ENCODE peak calls at places on chromosomes 6 and 20, in eight cellular contexts. A is activated CD8-positive, alpha-beta memory T cell treated with anti-CD3 and anti-CD28 coated beads, Interleukin-2, amount 50 U/mL, for 4 hours; Y is stimulated activated CD4-positive, alpha-beta T cell treated with anti-CD3 and anti-CD28 coated beads, Interleukin-1b, Interleukin-23, amount 100 ng/mL, for 48 hours; O is NT2/D1; G is right lobe of liver; J is CD8-positive, alpha-beta memory T cell; L is HuH-7.5; B is T-helper 17 cell. X is an unnamed sample.
A peak's percentile ranks its signal among the peaks of the same experiment; 100 is the strongest.

GRCh38 chr20:22716824-22717351 is 132.5 kb upstream of the FOXA2 start:
- DNase-seq in A (no peak), Y (no peak), O (no peak), G (no peak), J (no peak), L (no peak), B (no peak), X (no peak)

GRCh38 chr20:32958574-32958973 is 45.7 kb downstream of the SUN5 start:
- DNase-seq in A (no peak), Y (no peak), O (no peak), G (no peak), J (no peak), L (no peak), B (no peak), X (no peak)

GRCh38 chr20:39986231-39986904 is 702.7 kb downstream of the MAFB start:
- DNase-seq in A (no peak), Y (no peak), O (peak; percentile 32), G (peak; percentile 51), J (no peak), L (no peak), B (no peak), X (peak; percentile 9)

GRCh38 chr6:44002071-44002590 is 125.1 kb downstream of the MRPL14 start:
- DNase-seq in A (peak; percentile 34), Y (no peak), O (peak; percentile 62), G (peak; percentile 67), J (no peak), L (no peak), B (no peak), X (no peak)

GRCh38 chr6:155782320-155782730 is 326.7 kb upstream of the NOX3 start:
- DNase-seq in A (no peak), Y (no peak), O (no peak), G (no peak), J (no peak), L (no peak), B (no peak), X (peak; percentile 9)

GRCh38 chr6:1614767-1615650 is 5.3 kb downstream of the FOXC1 start:
- DNase-seq in A (no peak), Y (no peak), O (no peak), G (no peak), J (no peak), L (no peak), B (no peak), X (no peak)

GRCh38 chr6:105608711-105609374 is 206.0 kb upstream of the PREP start:
- DNase-seq in A (no peak), Y (no peak), O (no peak), G (no peak), J (no peak), L (no peak), B (no peak), X (peak; percentile 52)

GRCh38 chr6:67896476-67896875 is 738.6 kb upstream of the ADGRB3 start:
- DNase-seq in A (no peak), Y (no peak), O (no peak), G (no peak), J (no peak), L (no peak), B (no peak), X (no peak)

GRCh38 chr6:132520953-132521352 is 8.0 kb upstream of the STX7 start:
- DNase-seq in A (no peak), Y (no peak), O (no peak), G (no peak), J (no peak), L (no peak), B (no peak), X (no peak)

GRCh38 chr20:22382742-22383141 is 201.6 kb downstream of the FOXA2 start:
- DNase-seq in A (no peak), Y (no peak), O (no peak), G (no peak), J (no peak), L (no peak), B (no peak), X (no peak)

GRCh38 chr6:160005211-160005610 is 36.3 kb downstream of the IGF2R start:
- DNase-seq in A (no peak), Y (no peak), O (no peak), G (no peak), J (no peak), L (no peak), B (no peak), X (no peak)

GRCh38 chr20:43955244-43956191 is 40.9 kb downstream of the TOX2 start:
- DNase-seq in A (peak; percentile 50), Y (peak; percentile 71), O (peak; percentile 36), G (no peak), J (peak; percentile 27), L (no peak), B (peak; percentile 17), X (peak; percentile 81)

GRCh38 chr6:108739496-108740330 is 108.5 kb upstream of the ARMC2 start:
- DNase-seq in A (no peak), Y (no peak), O (no peak), G (no peak), J (no peak), L (no peak), B (no peak), X (no peak)

GRCh38 chr6:17280552-17281090 is 540 bp upstream of the RBM24 start:
- DNase-seq in A (no peak), Y (no peak), O (no peak), G (peak; percentile 44), J (no peak), L (peak; percentile 9), B (peak; percentile 4), X (peak; percentile 40)

GRCh38 chr6:143146186-143146831 is 85.6 kb downstream of the AIG1 start:
- DNase-seq in A (no peak), Y (no peak), O (no peak), G (no peak), J (no peak), L (no peak), B (no peak), X (no peak)

GRCh38 chr6:143027058-143027457 is 33.6 kb upstream of the AIG1 start:
- DNase-seq in A (peak; percentile 49), Y (peak; percentile 45), O (peak; percentile 27), G (peak; percentile 25), J (peak; percentile 40), L (no peak), B (peak; percentile 26), X (no peak)

GRCh38 chr6:91569071-91569470 is 982.2 kb upstream of the MAP3K7 start:
- DNase-seq in A (no peak), Y (no peak), O (no peak), G (no peak), J (no peak), L (no peak), B (no peak), X (no peak)

GRCh38 chr6:130136803-130137202 is 85.9 kb downstream of the SAMD3 start:
- DNase-seq in A (no peak), Y (no peak), O (no peak), G (no peak), J (no peak), L (no peak), B (no peak), X (no peak)

GRCh38 chr6:140090871-140091270 is 716.4 kb upstream of the CITED2 start:
- DNase-seq in A (no peak), Y (no peak), O (no peak), G (no peak), J (no peak), L (no peak), B (no peak), X (no peak)

GRCh38 chr6:154649723-154650122 is 83.5 kb upstream of the SCAF8 start:
- DNase-seq in A (no peak), Y (no peak), O (no peak), G (no peak), J (no peak), L (no peak), B (no peak), X (no peak)

GRCh38 chr20:63166423-63167020 is 49.4 kb downstream of the YTHDF1 start:
- DNase-seq in A (no peak), Y (no peak), O (no peak), G (no peak), J (no peak), L (no peak), B (no peak), X (no peak)

GRCh38 chr6:35213824-35214756 is at the start of gene SCUBE3:
- DNase-seq in A (no peak), Y (no peak), O (no peak), G (peak; percentile 24), J (peak; percentile 10), L (peak; percentile 71), B (no peak), X (peak; percentile 77)

GRCh38 chr20:25224941-25225340 is 22.9 kb upstream of the PYGB start:
- DNase-seq in A (no peak), Y (no peak), O (no peak), G (no peak), J (no peak), L (no peak), B (no peak), X (no peak)

GRCh38 chr6:28330033-28330432 is 5.9 kb downstream of the ZSCAN31 start:
- DNase-seq in A (no peak), Y (no peak), O (no peak), G (no peak), J (no peak), L (no peak), B (no peak), X (no peak)

GRCh38 chr20:58512808-58513552 is 2.2 kb downstream of the APCDD1L start:
- DNase-seq in A (no peak), Y (no peak), O (no peak), G (no peak), J (no peak), L (no peak), B (no peak), X (no peak)

GRCh38 chr6:48535569-48535968 is 424.6 kb upstream of the PTCHD4 start:
- DNase-seq in A (no peak), Y (no peak), O (peak; percentile 13), G (no peak), J (no peak), L (no peak), B (no peak), X (no peak)

GRCh38 chr6:170250451-170250850 is 40.4 kb downstream of the DLL1 start:
- DNase-seq in A (no peak), Y (no peak), O (no peak), G (no peak), J (no peak), L (no peak), B (no peak), X (no peak)

GRCh38 chr6:37130704-37131103 is 39.2 kb upstream of the PIM1 start:
- DNase-seq in A (no peak), Y (no peak), O (no peak), G (peak; percentile 63), J (no peak), L (no peak), B (no peak), X (no peak)

GRCh38 chr20:2397595-2398145 is 17.0 kb downstream of the TGM6 start:
- DNase-seq in A (no peak), Y (no peak), O (no peak), G (no peak), J (no peak), L (no peak), B (no peak), X (no peak)

GRCh38 chr20:57161478-57162194 is 104.8 kb downstream of the BMP7 start:
- DNase-seq in A (no peak), Y (no peak), O (no peak), G (no peak), J (no peak), L (no peak), B (no peak), X (no peak)

GRCh38 chr6:11179978-11180303 is 52.5 kb downstream of the NEDD9 start:
- DNase-seq in A (no peak), Y (no peak), O (no peak), G (no peak), J (no peak), L (no peak), B (no peak), X (no peak)

GRCh38 chr6:29723666-29724588 is 693 bp downstream of the HLA-F start:
- DNase-seq in A (peak; percentile 82), Y (peak; percentile 71), O (no peak), G (peak; percentile 64), J (peak; percentile 58), L (no peak), B (peak; percentile 59), X (peak; percentile 52)

GRCh38 chr6:107125771-107126170 is 10.5 kb upstream of the BEND3 start:
- DNase-seq in A (no peak), Y (no peak), O (no peak), G (no peak), J (no peak), L (no peak), B (no peak), X (no peak)

GRCh38 chr6:38638941-38639497 is 710 bp downstream of the BTBD9 start:
- DNase-seq in A (peak; percentile 69), Y (peak; percentile 63), O (no peak), G (peak; percentile 61), J (peak; percentile 74), L (peak; percentile 19), B (peak; percentile 53), X (peak; percentile 50)

X was measured in hepatic stellate cell.